ENCODE peak calls at places on chromosomes 12 and 14, in ten cellular contexts. One of them, this sample, is unnamed.

GRCh38 chr14:73745571-73746539 is 31.7 kb upstream of the PNMA1 start:
- DNase-seq in PC-3: no peak
- DNase-seq in AG09319: no peak
- DNase-seq in stomach: no peak
- DNase-seq in glutamatergic neuron: no peak
- DNase-seq in GM20000: no peak
- DNase-seq in fibroblast of lung: no peak
- DNase-seq in A549: no peak
- DNase-seq in GM13976: no peak
- DNase-seq in AG04449: no peak
- DNase-seq in this sample: no peak

GRCh38 chr12:117311-117710 is 50.7 kb downstream of the IQSEC3 start:
- DNase-seq in glutamatergic neuron: no peak
- DNase-seq in AG04449: no peak
- DNase-seq in PC-3: no peak
- DNase-seq in A549: no peak
- DNase-seq in AG09319: no peak
- DNase-seq in GM13976: no peak
- DNase-seq in fibroblast of lung: no peak
- DNase-seq in stomach: no peak
- DNase-seq in GM20000: no peak
- DNase-seq in this sample: no peak

GRCh38 chr12:681857-682256 is 18.6 kb upstream of the NINJ2 start:
- DNase-seq in fibroblast of lung: no peak
- DNase-seq in stomach: no peak
- DNase-seq in GM13976: no peak
- DNase-seq in AG09319: no peak
- DNase-seq in AG04449: no peak
- DNase-seq in PC-3: no peak
- DNase-seq in A549: no peak
- DNase-seq in GM20000: no peak
- DNase-seq in glutamatergic neuron: no peak
- DNase-seq in this sample: no peak

GRCh38 chr12:123237646-123238329 is 4.6 kb downstream of the MTRFR start:
- DNase-seq in AG04449: no peak
- DNase-seq in GM13976: peak
- DNase-seq in glutamatergic neuron: peak
- DNase-seq in A549: peak
- DNase-seq in GM20000: peak
- DNase-seq in stomach: peak
- DNase-seq in PC-3: peak
- DNase-seq in fibroblast of lung: peak
- DNase-seq in AG09319: peak
- DNase-seq in this sample: no peak

GRCh38 chr14:44803239-44803905 is 158.4 kb downstream of the KLHL28 start:
- DNase-seq in AG09319: peak
- DNase-seq in GM20000: peak
- DNase-seq in PC-3: peak
- DNase-seq in fibroblast of lung: peak
- DNase-seq in GM13976: peak
- DNase-seq in AG04449: peak
- DNase-seq in stomach: no peak
- DNase-seq in A549: peak
- DNase-seq in glutamatergic neuron: no peak
- DNase-seq in this sample: peak

GRCh38 chr14:89269404-89269803 is 147.6 kb downstream of the FOXN3 start:
- DNase-seq in AG04449: no peak
- DNase-seq in GM13976: no peak
- DNase-seq in fibroblast of lung: no peak
- DNase-seq in GM20000: no peak
- DNase-seq in PC-3: no peak
- DNase-seq in stomach: no peak
- DNase-seq in AG09319: no peak
- DNase-seq in glutamatergic neuron: no peak
- DNase-seq in A549: no peak
- DNase-seq in this sample: no peak

GRCh38 chr14:49051328-49052060 is 534.7 kb downstream of the RPS29 start:
- DNase-seq in AG09319: no peak
- DNase-seq in GM20000: no peak
- DNase-seq in AG04449: peak
- DNase-seq in A549: no peak
- DNase-seq in stomach: no peak
- DNase-seq in PC-3: no peak
- DNase-seq in fibroblast of lung: no peak
- DNase-seq in GM13976: no peak
- DNase-seq in glutamatergic neuron: no peak
- DNase-seq in this sample: no peak

GRCh38 chr14:104935026-104935650 is 10.5 kb downstream of the PLD4 start:
- DNase-seq in A549: no peak
- DNase-seq in stomach: no peak
- DNase-seq in AG09319: no peak
- DNase-seq in PC-3: no peak
- DNase-seq in GM20000: peak
- DNase-seq in glutamatergic neuron: peak
- DNase-seq in AG04449: no peak
- DNase-seq in fibroblast of lung: no peak
- DNase-seq in GM13976: peak
- DNase-seq in this sample: no peak

GRCh38 chr14:105602799-105603763 is 76.7 kb downstream of the TMEM121 start:
- DNase-seq in PC-3: no peak
- DNase-seq in GM13976: no peak
- DNase-seq in A549: no peak
- DNase-seq in GM20000: no peak
- DNase-seq in glutamatergic neuron: no peak
- DNase-seq in fibroblast of lung: no peak
- DNase-seq in AG04449: no peak
- DNase-seq in stomach: no peak
- DNase-seq in AG09319: no peak
- DNase-seq in this sample: no peak

GRCh38 chr12:76555226-76555767 is 4.3 kb downstream of the OSBPL8 start:
- DNase-seq in PC-3: peak
- DNase-seq in stomach: no peak
- DNase-seq in glutamatergic neuron: no peak
- DNase-seq in AG04449: no peak
- DNase-seq in GM13976: no peak
- DNase-seq in fibroblast of lung: peak
- DNase-seq in GM20000: no peak
- DNase-seq in A549: no peak
- DNase-seq in AG09319: no peak
- DNase-seq in this sample: no peak
- TF ChIP-seq CTCF in PC-3: peak
- TF ChIP-seq CTCF in stomach: no peak
- TF ChIP-seq CTCF in glutamatergic neuron: no peak
- TF ChIP-seq CTCF in AG04449: no peak
- TF ChIP-seq CTCF in GM13976: no peak
- TF ChIP-seq CTCF in fibroblast of lung: no peak
- TF ChIP-seq CTCF in GM20000: no peak
- TF ChIP-seq CTCF in A549: no peak
- TF ChIP-seq CTCF in AG09319: peak
- TF ChIP-seq CTCF in this sample: peak

GRCh38 chr12:55742719-55743130 is at the start of gene GDF11:
- DNase-seq in PC-3: peak
- DNase-seq in fibroblast of lung: peak
- DNase-seq in GM20000: peak
- DNase-seq in AG04449: no peak
- DNase-seq in glutamatergic neuron: peak
- DNase-seq in A549: peak
- DNase-seq in stomach: peak
- DNase-seq in AG09319: no peak
- DNase-seq in GM13976: peak
- DNase-seq in this sample: no peak
- TF ChIP-seq CTCF in PC-3: no peak
- TF ChIP-seq CTCF in fibroblast of lung: no peak
- TF ChIP-seq CTCF in GM20000: no peak
- TF ChIP-seq CTCF in AG04449: no peak
- TF ChIP-seq CTCF in glutamatergic neuron: no peak
- TF ChIP-seq CTCF in A549: no peak
- TF ChIP-seq CTCF in stomach: no peak
- TF ChIP-seq CTCF in AG09319: no peak
- TF ChIP-seq CTCF in GM13976: no peak
- TF ChIP-seq CTCF in this sample: no peak

DNA sequence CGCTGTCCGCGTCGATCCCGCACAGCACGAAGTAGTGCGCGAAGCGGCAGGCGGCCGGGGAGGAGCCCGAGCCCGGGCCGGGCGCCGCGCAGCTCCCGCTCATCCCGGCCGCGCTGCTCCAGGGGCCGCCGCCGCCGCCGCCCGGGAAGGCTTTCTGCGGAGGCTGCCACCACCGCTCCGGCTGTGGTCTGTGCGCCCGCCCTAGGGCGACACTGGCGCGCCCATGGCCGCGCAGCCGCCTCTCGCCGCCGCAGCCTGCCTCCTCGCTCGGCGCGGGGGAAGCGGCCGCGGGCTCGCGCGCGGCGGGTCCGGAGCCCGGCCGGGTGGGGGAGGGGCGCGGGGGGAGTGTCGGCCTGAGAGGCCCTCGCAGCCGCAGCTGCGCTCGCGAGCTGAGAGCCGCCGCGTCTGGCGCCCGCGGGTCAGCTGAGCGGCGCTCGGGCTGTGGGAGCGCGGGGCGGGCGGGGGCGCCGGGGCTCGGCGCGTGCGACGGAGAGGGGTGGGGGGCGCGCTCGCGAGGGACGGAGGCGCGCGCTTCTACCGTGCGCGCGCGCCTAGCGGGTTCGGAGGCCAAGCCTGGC is at the start of gene DENND5B:
- DNase-seq in A549: peak
- DNase-seq in GM20000: peak
- DNase-seq in glutamatergic neuron: peak
- DNase-seq in PC-3: peak
- DNase-seq in GM13976: peak
- DNase-seq in stomach: peak
- DNase-seq in AG04449: no peak
- DNase-seq in AG09319: no peak
- DNase-seq in fibroblast of lung: peak
- DNase-seq in this sample: no peak
- TF ChIP-seq CTCF in A549: no peak
- TF ChIP-seq CTCF in GM20000: no peak
- TF ChIP-seq CTCF in glutamatergic neuron: no peak
- TF ChIP-seq CTCF in PC-3: no peak
- TF ChIP-seq CTCF in GM13976: no peak
- TF ChIP-seq CTCF in stomach: no peak
- TF ChIP-seq CTCF in AG04449: no peak
- TF ChIP-seq CTCF in AG09319: no peak
- TF ChIP-seq CTCF in fibroblast of lung: no peak
- TF ChIP-seq CTCF in this sample: no peak

DNA sequence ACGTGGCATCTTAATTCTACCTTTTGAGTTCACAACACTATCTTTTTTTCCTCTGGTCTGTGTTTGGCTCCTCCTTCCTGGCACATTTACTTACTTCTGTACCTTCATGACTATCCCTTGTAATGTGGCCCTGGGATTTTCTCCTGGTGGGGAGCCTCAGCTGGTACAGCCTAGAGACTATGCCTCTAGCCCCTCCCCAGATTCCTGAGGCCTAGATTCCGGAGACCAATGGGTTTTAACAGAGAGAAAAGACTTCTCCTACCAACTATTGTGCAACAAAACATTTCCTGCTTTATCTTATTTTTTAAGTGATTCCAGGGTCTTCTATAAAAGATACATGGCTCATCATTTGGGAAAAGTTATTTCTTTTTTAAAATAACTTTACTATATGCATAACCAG is 216.2 kb upstream of the KRR1 start:
- DNase-seq in A549: peak
- DNase-seq in AG09319: no peak
- DNase-seq in GM20000: no peak
- DNase-seq in PC-3: no peak
- DNase-seq in stomach: no peak
- DNase-seq in AG04449: no peak
- DNase-seq in GM13976: no peak
- DNase-seq in fibroblast of lung: no peak
- DNase-seq in glutamatergic neuron: no peak
- DNase-seq in this sample: no peak
- TF ChIP-seq CTCF in A549: no peak
- TF ChIP-seq CTCF in AG09319: no peak
- TF ChIP-seq CTCF in GM20000: no peak
- TF ChIP-seq CTCF in PC-3: no peak
- TF ChIP-seq CTCF in stomach: no peak
- TF ChIP-seq CTCF in AG04449: no peak
- TF ChIP-seq CTCF in GM13976: no peak
- TF ChIP-seq CTCF in fibroblast of lung: no peak
- TF ChIP-seq CTCF in glutamatergic neuron: no peak
- TF ChIP-seq CTCF in this sample: no peak

GRCh38 chr12:49369723-49370145 is 2.5 kb downstream of the SPATS2 start:
- DNase-seq in PC-3: peak
- DNase-seq in fibroblast of lung: peak
- DNase-seq in AG04449: no peak
- DNase-seq in GM13976: peak
- DNase-seq in A549: peak
- DNase-seq in AG09319: no peak
- DNase-seq in glutamatergic neuron: peak
- DNase-seq in stomach: peak
- DNase-seq in GM20000: peak
- DNase-seq in this sample: no peak
- TF ChIP-seq CTCF in PC-3: peak
- TF ChIP-seq CTCF in fibroblast of lung: peak
- TF ChIP-seq CTCF in AG04449: peak
- TF ChIP-seq CTCF in GM13976: peak
- TF ChIP-seq CTCF in A549: peak
- TF ChIP-seq CTCF in AG09319: peak
- TF ChIP-seq CTCF in glutamatergic neuron: peak
- TF ChIP-seq CTCF in stomach: peak
- TF ChIP-seq CTCF in GM20000: peak
- TF ChIP-seq CTCF in this sample: peak

DNA sequence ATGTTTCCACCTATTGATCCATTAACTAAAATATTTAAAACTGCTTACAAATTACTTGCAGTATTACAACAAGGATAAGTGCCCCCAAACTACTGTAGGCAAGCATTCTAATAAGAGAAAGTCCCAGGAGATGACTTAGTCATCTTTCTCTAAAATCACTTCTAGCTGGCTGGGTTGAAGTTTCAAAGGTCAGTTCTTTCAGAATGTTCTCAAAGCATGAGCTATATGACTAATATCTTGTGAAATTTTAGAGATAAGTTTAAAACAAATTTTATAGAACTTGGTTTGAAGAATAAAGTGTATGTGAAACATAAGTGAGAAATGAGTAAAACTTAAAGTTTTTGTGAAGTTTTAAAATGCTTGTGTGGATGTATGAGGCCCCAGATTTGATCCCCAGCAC is 24.3 kb upstream of the OR6J1 start:
- DNase-seq in glutamatergic neuron: no peak
- DNase-seq in stomach: no peak
- DNase-seq in GM20000: no peak
- DNase-seq in A549: peak
- DNase-seq in AG04449: no peak
- DNase-seq in AG09319: no peak
- DNase-seq in GM13976: no peak
- DNase-seq in fibroblast of lung: peak
- DNase-seq in PC-3: peak
- DNase-seq in this sample: no peak
- TF ChIP-seq CTCF in glutamatergic neuron: no peak
- TF ChIP-seq CTCF in stomach: no peak
- TF ChIP-seq CTCF in GM20000: no peak
- TF ChIP-seq CTCF in A549: no peak
- TF ChIP-seq CTCF in AG04449: no peak
- TF ChIP-seq CTCF in AG09319: no peak
- TF ChIP-seq CTCF in GM13976: no peak
- TF ChIP-seq CTCF in fibroblast of lung: no peak
- TF ChIP-seq CTCF in PC-3: no peak
- TF ChIP-seq CTCF in this sample: no peak